ENCODE peak calls at places on chromosomes 6 and 20, in eight cellular contexts. G is sigmoid colon, M is prostate gland, F is body of pancreas, I is heart left ventricle, L is Peyer's patch, W is ovary, R is A549. J is an unnamed sample.

GRCh38 chr6:145789443-145789842 is 25.2 kb downstream of the FBXO30 start:
- DNase-seq in G (no peak), M (no peak), F (no peak), I (no peak), L (no peak), W (no peak), R (no peak), J (no peak)

GRCh38 chr6:20160541-20161283 is 51.6 kb downstream of the MBOAT1 start:
- DNase-seq in G (no peak), M (no peak), F (no peak), I (no peak), L (no peak), W (no peak), R (no peak), J (no peak)

GRCh38 chr6:158705386-158706126 is 55.7 kb downstream of the SYTL3 start:
- DNase-seq in G (peak), M (no peak), F (no peak), I (no peak), L (peak), W (no peak), R (no peak), J (no peak)

GRCh38 chr6:161169060-161169459 is 104.8 kb downstream of the AGPAT4 start:
- DNase-seq in G (no peak), M (no peak), F (no peak), I (no peak), L (no peak), W (no peak), R (no peak), J (no peak)

GRCh38 chr6:113599444-113599843 is 257.7 kb upstream of the MARCKS start:
- DNase-seq in G (no peak), M (no peak), F (no peak), I (no peak), L (no peak), W (no peak), R (no peak), J (no peak)

GRCh38 chr20:63969851-63970713 is at the start of gene ZNF512B:
- DNase-seq in G (peak), M (peak), F (peak), I (peak), L (no peak), W (peak), R (peak), J (peak)

GRCh38 chr20:8434326-8434876 is 302.3 kb downstream of the PLCB1 start:
- DNase-seq in G (no peak), M (no peak), F (no peak), I (no peak), L (no peak), W (no peak), R (no peak), J (no peak)

GRCh38 chr6:28693751-28694443 is 168.2 kb downstream of the GPX5 start:
- DNase-seq in G (no peak), M (no peak), F (no peak), I (no peak), L (no peak), W (no peak), R (no peak), J (no peak)

GRCh38 chr6:36399970-36400369 is 12.5 kb upstream of the ETV7 start:
- DNase-seq in G (no peak), M (no peak), F (no peak), I (no peak), L (no peak), W (no peak), R (no peak), J (no peak)

GRCh38 chr6:167968091-167968490 is 29.4 kb upstream of the KIF25 start:
- DNase-seq in G (no peak), M (no peak), F (peak), I (no peak), L (no peak), W (no peak), R (peak), J (no peak)

GRCh38 chr6:117072134-117072533 is 193.2 kb upstream of the VGLL2 start:
- DNase-seq in G (no peak), M (no peak), F (peak), I (peak), L (no peak), W (no peak), R (no peak), J (no peak)

GRCh38 chr6:87932361-87932760 is 115.3 kb upstream of the SPACA1 start:
- DNase-seq in G (no peak), M (no peak), F (no peak), I (no peak), L (no peak), W (no peak), R (no peak), J (no peak)

GRCh38 chr6:3258720-3259490 is at the start of gene PSMG4:
- DNase-seq in G (peak), M (peak), F (peak), I (peak), L (peak), W (peak), R (peak), J (peak)
- TF ChIP-seq POLR2A in G (no peak), M (peak), F (peak), I (no peak), L (peak), W (peak), R (peak), J (no peak)

GRCh38 chr20:22619806-22620205 is 35.4 kb upstream of the FOXA2 start:
- DNase-seq in G (no peak), M (no peak), F (no peak), I (no peak), L (no peak), W (no peak), R (no peak), J (no peak)

GRCh38 chr20:22619272-22619671 is 34.9 kb upstream of the FOXA2 start:
- DNase-seq in G (no peak), M (no peak), F (no peak), I (no peak), L (no peak), W (no peak), R (peak), J (no peak)

GRCh38 chr20:22626501-22626900 is 42.1 kb upstream of the FOXA2 start:
- DNase-seq in G (no peak), M (no peak), F (no peak), I (no peak), L (no peak), W (no peak), R (no peak), J (no peak)

GRCh38 chr20:22620342-22620741 is 36.0 kb upstream of the FOXA2 start:
- DNase-seq in G (no peak), M (no peak), F (no peak), I (no peak), L (no peak), W (no peak), R (no peak), J (no peak)

DNA sequence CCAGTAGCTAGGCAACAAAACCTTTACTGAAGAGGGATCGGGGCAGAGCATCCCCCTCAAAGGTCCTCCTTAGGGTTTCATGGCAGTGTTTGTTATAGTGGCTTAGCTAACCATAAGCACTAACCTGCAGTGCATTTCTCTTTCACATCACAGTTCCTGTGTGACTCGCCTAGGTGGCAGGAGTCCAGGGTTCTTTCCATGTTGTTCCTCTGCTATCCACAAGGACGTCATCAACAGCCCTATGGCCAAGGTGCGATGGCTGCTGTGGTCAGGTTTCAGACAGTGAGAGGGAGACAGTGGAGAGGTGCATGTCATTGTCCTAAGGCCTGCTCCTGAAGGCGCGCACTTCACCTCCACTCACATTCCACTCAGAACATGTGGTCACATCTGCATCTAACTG is 38.8 kb upstream of the FOXA2 start:
- DNase-seq in G (no peak), M (no peak), F (no peak), I (no peak), L (no peak), W (no peak), R (no peak), J (no peak)
- TF ChIP-seq CTCF in G (no peak), M (no peak), F (no peak), I (no peak), L (no peak), W (no peak), R (no peak), J (no peak)

GRCh38 chr6:31739639-31740396 is at the start of gene MSH5:
- DNase-seq in G (peak), M (peak), F (peak), I (peak), L (peak), W (peak), R (peak), J (peak)
- TF ChIP-seq POLR2A in G (peak), M (peak), F (peak), I (no peak), L (peak), W (peak), R (peak), J (no peak)

GRCh38 chr6:31794866-31795615 is 511 bp downstream of the VARS1 start:
- DNase-seq in G (no peak), M (peak), F (no peak), I (peak), L (no peak), W (no peak), R (peak), J (peak)

GRCh38 chr6:31792090-31792374 is 3.5 kb downstream of the VARS1 start:
- DNase-seq in G (no peak), M (no peak), F (no peak), I (no peak), L (no peak), W (no peak), R (no peak), J (no peak)

GRCh38 chr6:31792741-31793140 is 2.8 kb downstream of the VARS1 start:
- DNase-seq in G (no peak), M (no peak), F (no peak), I (no peak), L (no peak), W (no peak), R (peak), J (no peak)

GRCh38 chr6:31794294-31794865 is 1.2 kb downstream of the VARS1 start:
- DNase-seq in G (no peak), M (no peak), F (no peak), I (no peak), L (no peak), W (no peak), R (no peak), J (no peak)

DNA sequence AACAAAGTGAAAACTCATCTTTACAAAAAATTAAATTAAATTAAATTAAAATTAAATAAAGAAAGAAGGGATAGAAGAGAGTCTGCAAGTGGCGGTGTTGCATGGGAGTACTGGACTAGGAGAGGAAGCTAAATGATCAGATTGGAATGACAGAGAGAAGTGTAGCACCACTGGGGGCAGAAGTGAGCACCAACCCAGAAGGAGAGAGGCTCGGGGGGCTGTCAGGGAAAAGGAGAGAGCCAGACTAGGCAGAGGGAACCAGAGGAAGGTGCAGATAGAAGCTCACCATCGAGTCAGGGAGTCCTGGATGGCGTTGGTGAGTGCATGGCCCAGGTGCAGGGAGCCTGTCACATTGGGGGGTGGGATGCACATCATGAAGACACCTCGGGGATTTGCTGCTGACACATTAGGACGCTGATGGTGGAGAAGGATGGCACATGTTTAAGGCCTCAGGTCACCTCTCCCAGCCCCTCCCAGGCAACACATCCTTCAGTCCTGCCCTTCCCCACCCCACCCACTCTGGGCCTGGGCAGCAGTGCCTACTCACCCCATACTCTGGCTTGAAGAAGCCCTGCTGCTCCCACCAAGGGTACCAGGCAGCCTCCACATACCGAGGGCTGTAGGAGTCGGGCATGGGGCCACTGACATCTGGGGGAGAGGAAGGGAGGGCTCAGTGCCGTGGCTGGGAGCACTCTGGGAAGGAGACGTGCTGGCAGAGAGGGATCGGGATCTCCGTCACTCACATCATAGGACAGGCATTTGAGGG is 4.0 kb downstream of the VARS1 start:
- DNase-seq in G (no peak), M (no peak), F (peak), I (no peak), L (peak), W (no peak), R (peak), J (no peak)
- TF ChIP-seq CTCF in G (no peak), M (no peak), F (no peak), I (peak), L (peak), W (peak), R (peak), J (no peak)